ENCODE peak calls at places on chromosomes 13 and 19, in six cellular contexts. M is GM13976, V is pancreas, H is uterus, F is foreskin fibroblast, Z is AG10803. E is an unnamed sample.

GRCh38 chr19:50516456-50516855 is 2.7 kb upstream of the ASPDH start:
- DNase-seq in V (no peak), Z (no peak), M (no peak), F (no peak), H (no peak), E (no peak)

GRCh38 chr19:42201489-42202289 is 15.8 kb downstream of the DEDD2 start:
- DNase-seq in F (no peak), H (no peak), Z (no peak), V (no peak), M (peak; percentile 88), E (peak; percentile 61)

GRCh38 chr19:4456843-4457653 is 546 bp downstream of the UBXN6 start:
- DNase-seq in H (peak; percentile 61), Z (peak; percentile 60), F (peak; percentile 76), V (no peak), M (peak; percentile 85), E (no peak)

GRCh38 chr19:6680141-6680540 is 10.2 kb upstream of the TNFSF14 start:
- DNase-seq in Z (no peak), F (no peak), H (no peak), M (no peak), V (no peak), E (no peak)

GRCh38 chr13:46571189-46571901 is 18.4 kb downstream of the LRCH1 start:
- DNase-seq in V (no peak), Z (peak; percentile 77), H (no peak), F (peak; percentile 81), M (no peak), E (no peak)

GRCh38 chr19:1411255-1412191 is 4.1 kb downstream of the DAZAP1 start:
- DNase-seq in Z (peak; percentile 74), M (no peak), V (no peak), H (no peak), F (peak; percentile 78), E (peak; percentile 46)

GRCh38 chr13:93338906-93339305 is 112.3 kb downstream of the GPC6 start:
- DNase-seq in F (peak; percentile 4), V (no peak), M (no peak), Z (no peak), H (no peak), E (no peak)

GRCh38 chr19:45976180-45976579 is 2.5 kb upstream of the NOVA2 start:
- DNase-seq in M (no peak), Z (no peak), F (no peak), H (no peak), V (no peak), E (no peak)

GRCh38 chr19:1410136-1410786 is 2.9 kb downstream of the DAZAP1 start:
- DNase-seq in H (no peak), M (no peak), Z (peak; percentile 24), V (no peak), F (peak; percentile 47), E (no peak)

GRCh38 chr13:25691654-25692053 is 319.9 kb downstream of the ATP8A2 start:
- DNase-seq in F (no peak), V (no peak), M (no peak), Z (no peak), H (no peak), E (no peak)

GRCh38 chr13:30874561-30874960 is 31.5 kb upstream of the MEDAG start:
- DNase-seq in F (no peak), Z (no peak), M (no peak), V (no peak), H (no peak), E (no peak)

GRCh38 chr19:6071103-6071485 is 39.2 kb downstream of the RFX2 start:
- DNase-seq in H (no peak), M (peak; percentile 9), F (peak; percentile 85), Z (peak; percentile 97), V (no peak), E (no peak)

GRCh38 chr13:71217827-71218226 is 649.2 kb downstream of the DACH1 start:
- DNase-seq in V (no peak), M (no peak), H (no peak), F (no peak), Z (no peak), E (no peak)

GRCh38 chr13:105918842-105919741 is 616.4 kb downstream of the EFNB2 start:
- DNase-seq in H (no peak), V (peak; percentile 15), F (peak; percentile 76), M (no peak), Z (peak; percentile 13), E (no peak)

DNA sequence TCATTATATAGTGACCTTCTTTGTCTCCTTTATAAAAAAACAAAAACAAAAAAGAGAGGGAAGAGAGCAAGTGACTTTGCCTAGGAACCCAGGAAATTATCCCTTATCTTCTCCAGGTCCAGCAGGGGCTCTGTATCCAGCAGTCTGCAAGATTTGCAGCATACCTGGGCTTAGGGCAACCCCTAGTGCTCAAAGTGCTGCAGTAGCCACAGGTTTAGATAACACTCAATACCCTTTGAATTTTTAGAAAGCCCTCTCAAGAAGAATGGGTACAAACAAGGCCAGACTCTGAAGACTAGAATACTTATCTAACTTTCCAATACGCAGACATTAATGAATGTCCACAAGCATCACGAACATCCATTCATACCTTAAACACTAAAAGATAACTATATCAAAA is 43.2 kb downstream of the CCNA1 start:
- DNase-seq in Z (no peak), H (no peak), M (no peak), V (no peak), F (peak; percentile 29), E (no peak)
- TF ChIP-seq CTCF in Z (peak; percentile 10), H (no peak), M (no peak), V (no peak), F (no peak), E (no peak)

GRCh38 chr19:3124630-3125029 is 11.2 kb upstream of the GNA15 start:
- DNase-seq in M (no peak), Z (no peak), V (no peak), F (no peak), H (no peak), E (no peak)

GRCh38 chr19:3132971-3133792 is 2.7 kb upstream of the GNA15 start:
- DNase-seq in F (peak; percentile 85), Z (peak; percentile 82), V (peak; percentile 50), M (peak; percentile 81), H (no peak), E (peak; percentile 72)

GRCh38 chr19:3131168-3131567 is 4.7 kb upstream of the GNA15 start:
- DNase-seq in M (no peak), F (no peak), H (no peak), V (no peak), Z (no peak), E (no peak)

GRCh38 chr19:3125900-3126524 is 9.8 kb upstream of the GNA15 start:
- DNase-seq in H (peak; percentile 43), F (peak; percentile 58), Z (peak; percentile 30), M (peak; percentile 85), V (peak; percentile 52), E (peak; percentile 62)

DNA sequence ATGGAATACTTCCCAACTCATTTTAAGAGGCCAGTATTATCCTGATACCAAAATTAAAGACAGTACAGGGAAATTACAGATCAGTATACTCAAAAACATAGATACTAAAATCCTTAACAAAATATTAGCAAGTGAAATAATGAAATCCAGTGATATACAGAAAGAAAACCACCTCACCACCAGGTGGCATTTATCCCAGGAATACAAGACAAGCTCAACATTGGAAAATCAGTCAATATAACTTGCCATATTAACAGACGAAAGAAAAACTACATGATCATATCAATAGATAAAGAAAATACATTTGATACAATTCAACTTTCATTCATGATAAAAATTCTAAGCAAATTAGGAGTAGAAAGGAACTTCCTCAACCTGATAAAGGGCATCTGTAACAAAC is 6.7 kb upstream of the GNA15 start:
- DNase-seq in M (no peak), V (no peak), F (peak; percentile 82), H (no peak), Z (peak; percentile 68), E (no peak)
- TF ChIP-seq CTCF in M (peak; percentile 16), V (peak; percentile 21), F (peak; percentile 43), H (peak; percentile 22), Z (peak; percentile 66), E (no peak)

DNA sequence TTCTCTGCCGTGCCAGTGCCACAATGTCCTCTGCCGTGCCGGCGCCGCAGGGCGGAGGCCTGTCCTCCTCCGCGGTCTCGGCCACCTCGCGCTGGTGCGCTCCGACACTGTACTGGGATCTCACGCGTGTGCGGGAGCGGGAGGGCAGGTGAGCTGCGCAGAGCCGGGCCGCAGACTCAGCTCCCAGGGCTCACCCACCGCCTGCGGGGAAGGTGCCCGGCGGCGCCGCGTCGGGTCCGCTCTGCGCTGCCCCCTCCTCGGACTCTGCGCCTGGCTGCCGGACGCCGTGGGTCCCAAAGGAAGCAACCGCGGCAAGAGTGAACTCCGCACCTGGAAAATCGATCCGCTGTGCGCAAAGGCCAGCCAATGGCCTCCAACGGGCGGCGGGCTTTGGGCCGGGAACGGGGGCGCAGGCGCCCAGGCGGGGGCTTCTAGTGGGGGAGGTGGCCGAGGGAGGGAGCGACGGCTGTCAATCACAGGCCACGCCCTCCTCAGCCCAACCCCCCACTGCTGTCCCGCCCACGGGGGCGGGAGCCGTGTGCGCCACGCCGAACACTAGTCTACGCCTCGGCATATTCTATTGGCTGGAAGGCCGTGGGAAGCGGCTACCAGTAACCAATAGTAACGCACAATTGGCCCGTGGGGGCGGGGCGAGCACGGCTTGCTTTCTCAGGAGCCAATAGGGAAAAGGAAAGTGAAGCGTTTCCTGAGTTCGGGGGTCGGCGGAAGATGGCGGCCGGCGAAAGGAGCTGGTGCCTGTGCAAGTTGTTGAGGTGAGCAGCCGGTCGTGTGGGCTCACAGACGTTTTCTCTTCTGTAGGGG is at the start of gene ALG11:
- DNase-seq in H (peak; percentile 99), M (peak; percentile 98), Z (peak; percentile 97), F (peak; percentile 99), V (peak; percentile 99), E (peak; percentile 99)
- TF ChIP-seq CTCF in H (no peak), M (no peak), Z (no peak), F (no peak), V (no peak), E (no peak)

GRCh38 chr13:44438234-44438579 is 64.6 kb downstream of the SERP2 start:
- DNase-seq in H (no peak), Z (no peak), M (no peak), F (no peak), V (no peak), E (no peak)

GRCh38 chr13:44439615-44440014 is 66.0 kb downstream of the SERP2 start:
- DNase-seq in H (no peak), Z (no peak), M (no peak), F (no peak), V (no peak), E (no peak)

GRCh38 chr13:44435142-44435982 is 61.7 kb downstream of the SERP2 start:
- DNase-seq in H (peak; percentile 99), V (peak; percentile 98), F (peak; percentile 99), M (peak; percentile 87), Z (peak; percentile 94), E (peak; percentile 86)

GRCh38 chr13:44436589-44437337 is 63.1 kb downstream of the SERP2 start:
- DNase-seq in M (peak; percentile 55), V (peak; percentile 95), Z (peak; percentile 85), H (peak; percentile 98), F (peak; percentile 98), E (peak; percentile 47)

DNA sequence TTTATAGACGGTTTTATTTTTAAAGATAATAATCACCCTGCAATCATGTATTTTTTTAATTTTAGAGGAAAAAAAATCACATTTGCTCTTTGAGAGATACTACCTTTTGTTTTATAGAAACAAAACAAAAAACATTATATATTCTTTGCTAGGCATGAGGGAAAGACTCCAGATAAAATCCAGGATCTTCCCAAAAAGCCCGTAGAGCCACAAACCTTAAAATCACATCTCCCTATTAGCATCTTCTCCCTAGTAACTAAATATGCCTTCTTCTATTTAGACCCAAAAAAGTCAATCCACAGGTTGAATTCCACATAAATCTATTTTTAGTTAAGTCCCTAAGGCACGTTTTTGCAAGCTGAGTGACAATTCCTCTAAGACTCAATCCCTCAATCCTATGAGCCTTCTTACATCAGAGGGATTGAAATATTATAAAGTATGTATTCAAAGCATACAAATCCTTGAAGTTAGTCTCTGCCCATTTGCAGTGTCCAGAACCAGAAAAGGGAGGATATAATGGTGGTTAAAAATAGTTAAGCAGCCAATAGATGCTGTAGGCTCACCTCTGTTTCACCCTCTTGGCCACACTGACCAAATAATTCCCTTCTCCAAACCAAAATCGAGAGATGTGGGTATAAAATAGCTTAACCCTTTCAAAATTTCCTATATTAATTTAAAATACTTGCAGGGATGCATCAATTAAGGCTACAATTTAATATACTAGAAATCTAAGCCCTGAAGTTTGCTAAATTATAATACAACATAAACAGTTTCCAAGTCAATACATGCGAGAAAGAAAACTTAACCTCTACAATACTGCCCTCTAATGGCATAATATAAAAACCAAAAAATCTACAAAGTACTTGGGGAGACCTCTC is 64.0 kb downstream of the SERP2 start:
- DNase-seq in Z (peak; percentile 44), M (peak; percentile 46), V (no peak), F (peak; percentile 65), H (no peak), E (no peak)
- TF ChIP-seq CTCF in Z (peak; percentile 54), M (no peak), V (peak; percentile 22), F (peak; percentile 25), H (peak; percentile 45), E (peak; percentile 71)

E was measured in natural killer cell.